ENCODE peak calls at places on chromosomes 13 and 19, in four cellular contexts. R is stimulated activated CD8-positive, alpha-beta memory T cell treated with anti-CD3 and anti-CD28 coated beads, Interleukin-12 subunit alpha, Interleukin-12 subunit beta, amount 100 ng/mL, for 4 hours; L is SHP77 treated with DMSO at 0.1 percent for 48 hours; G is bronchial epithelial cell. W is an unnamed sample.

GRCh38 chr19:45151821-45152503 is 8.8 kb downstream of the NKPD1 start:
- DNase-seq in R (no peak), L (no peak), G (no peak), W (no peak)

GRCh38 chr13:106275441-106276032 is 259.9 kb downstream of the EFNB2 start:
- DNase-seq in R (no peak), L (no peak), G (no peak), W (no peak)

GRCh38 chr19:58330458-58330857 is 3.7 kb downstream of the ZSCAN22 start:
- DNase-seq in R (no peak), L (no peak), G (peak; percentile 74), W (no peak)

GRCh38 chr13:27619711-27620376 is 485 bp downstream of the LNX2 start:
- DNase-seq in R (peak; percentile 31), L (no peak), G (peak; percentile 31), W (peak; percentile 57)

GRCh38 chr13:27080018-27080948 is 91.3 kb downstream of the USP12 start:
- DNase-seq in R (no peak), L (no peak), G (no peak), W (no peak)

GRCh38 chr13:27057817-27058216 is 113.8 kb downstream of the USP12 start:
- DNase-seq in R (no peak), L (no peak), G (no peak), W (no peak)

GRCh38 chr13:85148009-85148408 is 651.2 kb downstream of the SLITRK6 start:
- DNase-seq in R (no peak), L (peak; percentile 98), G (peak; percentile 1), W (no peak)

GRCh38 chr19:11971045-11971444 is 6.2 kb downstream of the ZNF763 start:
- DNase-seq in R (no peak), L (no peak), G (no peak), W (no peak)

GRCh38 chr13:114007566-114007965 is 33.7 kb upstream of the C13orf46 start:
- DNase-seq in R (no peak), L (no peak), G (no peak), W (no peak)

GRCh38 chr19:46890423-46891170 is 29.8 kb downstream of the ARHGAP35 start:
- DNase-seq in R (no peak), L (no peak), G (peak; percentile 62), W (no peak)